ENCODE peak calls at places on chromosomes 13 and 19, in six cellular contexts. J is esophagus squamous epithelium, N is right cardiac atrium, S is stomach, Q is sigmoid colon, F is K562. E is an unnamed sample. For H3K4me1, the result is how much of the 10 kb centered on the place peaks cover.

GRCh38 chr13:101149735-101150380 is 266.4 kb downstream of the NALCN start:
- DNase-seq in F (no peak), N (no peak), J (no peak), Q (no peak), S (no peak), E (no peak)

GRCh38 chr13:39105110-39105509 is 66.9 kb downstream of the NHLRC3 start:
- DNase-seq in Q (no peak), N (no peak), J (no peak), S (no peak), F (no peak), E (no peak)

GRCh38 chr19:57803594-57804325 is 11.0 kb downstream of the ZNF552 start:
- DNase-seq in S (peak), F (no peak), J (no peak), Q (no peak), N (peak), E (no peak)

GRCh38 chr13:52830946-52831345 is 17.5 kb downstream of the PCDH8 start:
- DNase-seq in Q (no peak), F (no peak), J (no peak), S (no peak), N (no peak), E (no peak)

GRCh38 chr13:99031725-99032298 is 53.9 kb upstream of the DOCK9 start:
- DNase-seq in Q (no peak), F (no peak), S (no peak), J (no peak), N (no peak), E (no peak)

GRCh38 chr19:39407394-39407643 is 672 bp downstream of the ZFP36 start:
- DNase-seq in J (peak), Q (peak), S (no peak), N (peak), F (no peak), E (no peak)

GRCh38 chr13:35927554-35927953 is 203.6 kb downstream of the DCLK1 start:
- DNase-seq in F (no peak), N (no peak), S (no peak), Q (peak), J (no peak), E (no peak)

GRCh38 chr19:15702590-15702930 is 25.3 kb upstream of the OR10H2 start:
- DNase-seq in F (peak), Q (peak), S (peak), N (peak), J (peak), E (no peak)

GRCh38 chr19:47107201-47107952 is 6.2 kb downstream of the ZC3H4 start:
- DNase-seq in F (peak), N (no peak), Q (no peak), S (peak), J (no peak), E (no peak)

GRCh38 chr19:51681286-51681956 is 11.7 kb upstream of the SPACA6 start:
- DNase-seq in J (no peak), F (no peak), S (no peak), N (peak), Q (no peak), E (no peak)

GRCh38 chr19:36169084-36169760 is 17.0 kb upstream of the COX7A1 start:
- DNase-seq in N (no peak), Q (no peak), S (peak), F (no peak), J (no peak), E (no peak)

GRCh38 chr19:23817519-23817918 is 58.8 kb upstream of the ZNF681 start:
- DNase-seq in S (peak), J (no peak), F (peak), N (no peak), Q (no peak), E (no peak)

DNA sequence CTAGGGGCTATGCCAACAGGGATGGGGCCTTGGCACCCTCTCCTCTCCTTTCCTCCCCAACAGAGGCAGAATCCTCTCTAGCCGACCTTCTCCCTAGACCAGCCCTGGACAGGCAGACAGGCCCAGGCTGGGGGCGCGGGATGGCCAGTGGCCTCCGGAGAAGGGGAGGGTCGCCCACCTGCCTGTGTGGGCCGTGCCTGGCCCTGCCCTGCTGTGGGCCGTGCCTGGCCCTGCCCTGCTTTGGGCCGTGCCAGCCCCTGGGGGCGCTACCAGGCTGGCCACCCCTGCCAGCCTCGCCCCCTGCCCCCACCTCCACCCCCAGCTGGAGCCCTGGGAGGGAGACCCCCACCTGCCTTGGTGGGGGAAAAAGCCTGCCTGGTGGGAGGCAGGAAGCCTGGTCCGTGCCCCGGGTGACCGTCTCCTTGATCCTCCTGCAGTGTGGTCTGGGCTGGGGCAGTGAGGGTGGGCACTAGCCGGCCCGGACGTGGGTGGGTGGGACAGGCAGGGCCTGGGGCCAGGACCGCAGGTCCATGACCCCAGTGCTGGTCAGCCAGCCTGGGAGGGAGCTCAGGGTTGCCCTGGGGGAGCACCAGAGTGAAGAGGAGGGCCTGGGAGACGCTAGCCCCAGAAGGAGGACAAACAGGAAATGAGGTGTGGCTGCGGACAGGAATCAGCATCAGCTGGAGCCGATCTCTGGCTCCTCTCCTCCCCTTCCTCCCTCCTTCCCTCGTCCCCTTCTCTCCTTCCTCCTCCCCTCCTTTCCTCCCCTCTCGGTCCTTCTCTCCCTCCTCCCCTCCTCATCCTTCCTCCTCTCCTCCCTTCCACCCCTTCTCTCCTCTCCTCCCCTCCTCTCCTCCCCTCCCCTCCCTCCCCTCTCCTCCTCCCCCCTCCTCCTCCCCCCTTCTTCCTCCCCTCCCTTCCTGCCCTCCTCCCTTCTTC is 5.1 kb upstream of the MKNK2 start:
- DNase-seq in S (no peak), N (peak), Q (peak), F (no peak), J (no peak), E (no peak)
- H3K4me3 ChIP-seq in S (peak), N (no peak), Q (peak), F (peak), J (peak), E (no peak)

GRCh38 chr19:18610245-18610555 is 2.5 kb upstream of the TMEM59L start:
- DNase-seq in F (no peak), J (no peak), Q (no peak), S (no peak), N (no peak), E (no peak)
- H3K4me1 ChIP-seq in F (half or more), J (under half), Q (half or more), S (half or more), N (under half), E (under half)

GRCh38 chr13:42151781-42152180 is 103.3 kb downstream of the DGKH start:
- DNase-seq in J (no peak), F (no peak), Q (no peak), N (no peak), S (no peak), E (no peak)

GRCh38 chr13:42153371-42153770 is 104.9 kb downstream of the DGKH start:
- DNase-seq in F (no peak), Q (no peak), N (no peak), S (no peak), J (no peak), E (no peak)

GRCh38 chr13:42146359-42146758 is 97.9 kb downstream of the DGKH start:
- DNase-seq in F (no peak), N (no peak), Q (no peak), S (no peak), J (no peak), E (no peak)

GRCh38 chr13:42152495-42152894 is 104.0 kb downstream of the DGKH start:
- DNase-seq in S (no peak), N (peak), Q (no peak), F (no peak), J (no peak), E (no peak)

DNA sequence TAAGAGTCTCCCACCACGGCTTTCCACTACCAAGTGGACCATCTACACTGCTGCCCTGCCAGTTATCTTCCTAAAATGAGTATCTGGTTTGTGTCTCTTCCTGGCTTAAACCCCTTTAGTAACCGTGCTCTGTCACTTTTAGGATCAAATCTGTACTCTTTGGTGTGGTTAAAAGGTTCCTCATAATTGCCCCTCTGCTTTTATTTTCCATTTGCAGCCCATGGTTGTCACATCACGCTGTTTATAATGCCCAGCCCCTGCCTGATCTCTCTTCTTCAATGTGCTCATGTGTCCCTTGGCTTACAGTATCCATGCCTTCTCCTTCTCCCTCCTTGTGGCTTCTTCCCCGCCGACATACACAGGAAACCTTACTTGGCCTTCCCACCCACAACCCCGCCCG is 100.1 kb downstream of the DGKH start:
- DNase-seq in S (no peak), N (no peak), Q (no peak), J (no peak), F (no peak), E (no peak)
- H3K4me3 ChIP-seq in S (no peak), N (no peak), Q (no peak), J (no peak), F (no peak), E (no peak)

DNA sequence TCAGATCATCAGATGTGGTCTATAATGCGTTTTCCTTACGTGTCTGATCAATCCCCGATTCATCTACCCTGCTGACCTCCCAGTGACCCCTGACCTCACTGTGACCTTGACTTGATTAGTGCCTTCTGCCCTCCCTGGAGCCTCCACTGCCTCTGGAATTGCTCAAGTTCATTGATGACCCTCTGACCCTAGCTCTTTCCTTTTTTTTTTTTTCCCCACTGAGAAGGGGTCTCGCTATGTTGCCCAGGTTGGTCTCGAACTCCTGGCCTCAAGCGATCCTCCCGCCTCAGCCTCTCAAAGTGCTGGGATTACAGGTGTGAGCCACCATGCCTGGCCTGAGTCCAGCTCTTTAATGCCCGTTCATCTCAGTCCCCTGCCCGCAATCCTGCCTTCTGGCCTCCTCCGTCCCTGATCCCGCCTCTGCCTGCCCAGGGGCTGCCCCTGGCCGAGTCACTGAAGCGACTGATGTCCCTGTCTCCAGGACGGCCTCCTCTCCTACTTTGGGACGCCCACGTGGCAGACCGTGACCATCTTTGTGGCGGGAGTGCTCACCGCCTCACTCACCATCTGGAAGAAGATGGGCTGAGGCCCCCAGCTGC is 4.0 kb upstream of the FTL start:
- DNase-seq in S (no peak), Q (no peak), N (peak), F (no peak), J (no peak), E (no peak)
- H3K4me1 ChIP-seq in S (half or more), Q (under half), N (under half), F (under half), J (under half), E (under half)

GRCh38 chr19:14517446-14517839 is 754 bp downstream of the DNAJB1 start:
- DNase-seq in S (no peak), J (no peak), Q (no peak), N (no peak), F (no peak), E (no peak)
- H3K4me3 ChIP-seq in S (peak), J (peak), Q (peak), N (peak), F (peak), E (peak)

GRCh38 chr13:91360246-91360751 is 12.8 kb downstream of the MIR17HG start:
- DNase-seq in F (no peak), S (no peak), J (no peak), N (no peak), Q (no peak), E (no peak)
- H3K4me1 ChIP-seq in F (under half), S (under half), J (under half), N (under half), Q (under half), E (under half)

DNA sequence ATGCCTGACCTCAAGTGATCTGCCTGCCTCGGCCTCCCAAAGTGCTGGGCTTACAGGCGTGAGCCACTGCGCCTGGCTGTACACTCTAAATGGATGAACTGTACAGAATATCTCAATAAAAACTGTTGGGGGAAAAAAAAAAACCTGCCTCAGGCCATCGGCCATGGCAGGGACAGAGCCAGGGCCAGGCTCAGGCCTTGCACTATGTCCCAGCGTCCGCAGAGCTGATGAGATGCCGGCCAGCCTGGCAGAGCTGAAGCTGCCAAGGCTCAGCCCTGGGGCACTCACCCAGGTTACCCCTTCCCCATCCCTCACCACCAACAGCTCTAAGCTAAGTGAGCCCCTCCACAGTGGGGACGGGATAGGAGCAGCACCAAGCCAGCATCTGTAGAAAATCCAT is 6.1 kb downstream of the PPP6R1 start:
- DNase-seq in S (no peak), Q (no peak), F (no peak), J (no peak), N (no peak), E (no peak)
- H3K4me3 ChIP-seq in S (no peak), Q (no peak), F (no peak), J (no peak), N (no peak), E (peak)

GRCh38 chr13:97112451-97113152 is 109.5 kb upstream of the MBNL2 start:
- DNase-seq in S (no peak), N (no peak), F (no peak), Q (no peak), J (no peak), E (no peak)

GRCh38 chr13:97117388-97117910 is 104.7 kb upstream of the MBNL2 start:
- DNase-seq in F (no peak), N (no peak), S (no peak), Q (no peak), J (no peak), E (no peak)

GRCh38 chr13:97116754-97117153 is 105.4 kb upstream of the MBNL2 start:
- DNase-seq in J (no peak), Q (peak), S (no peak), N (no peak), F (no peak), E (no peak)

GRCh38 chr13:97113231-97114001 is 108.7 kb upstream of the MBNL2 start:
- DNase-seq in S (no peak), N (no peak), Q (no peak), J (no peak), F (no peak), E (no peak)

GRCh38 chr13:97114696-97115095 is 107.4 kb upstream of the MBNL2 start:
- DNase-seq in J (no peak), F (no peak), N (no peak), Q (no peak), S (no peak), E (no peak)
- H3K4me1 ChIP-seq in J (under half), F (under half), N (under half), Q (half or more), S (half or more), E (under half)

DNA sequence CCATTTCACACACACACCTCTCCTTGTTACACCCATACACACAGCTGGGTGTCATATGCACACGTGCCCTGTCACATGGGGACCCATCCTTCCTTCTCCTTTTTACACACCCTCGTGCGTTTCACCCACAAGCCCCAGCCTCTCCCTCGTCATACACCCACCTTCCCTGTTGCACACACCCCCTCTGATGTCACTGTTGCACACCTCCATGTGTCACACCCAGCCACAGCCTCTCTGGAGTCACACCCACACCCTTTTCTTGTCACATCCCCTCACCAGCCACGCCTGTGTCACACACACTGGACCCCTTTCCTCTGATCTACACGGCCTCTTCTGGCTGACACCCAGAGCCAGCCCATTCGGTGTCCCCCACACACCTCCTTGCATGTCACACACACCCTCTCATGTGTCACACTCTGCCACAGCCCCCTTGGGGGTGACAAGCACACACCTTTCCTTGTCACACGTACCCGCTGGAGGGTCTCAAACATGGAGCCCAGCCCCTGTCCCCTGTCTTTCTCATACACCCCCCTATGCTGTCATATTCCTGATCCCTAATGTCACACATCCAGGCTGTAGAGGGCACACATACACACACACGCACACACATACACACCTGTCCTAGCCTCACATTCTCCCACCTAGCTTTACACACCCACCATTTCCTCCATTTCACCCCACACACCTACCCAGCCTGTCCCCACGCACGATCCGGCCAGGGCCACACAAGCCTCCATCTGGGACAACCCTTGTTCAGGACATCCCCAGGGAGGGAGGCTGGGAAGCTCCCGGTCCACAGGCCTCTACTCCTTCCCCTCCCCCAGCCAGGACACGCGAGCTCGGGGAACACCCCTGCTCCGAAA is 1.4 kb downstream of the NOVA2 start:
- DNase-seq in Q (no peak), J (no peak), N (no peak), S (no peak), F (peak), E (no peak)
- H3K4me3 ChIP-seq in Q (peak), J (peak), N (peak), S (peak), F (no peak), E (no peak)

GRCh38 chr13:112638919-112639318 is 50.9 kb upstream of the ATP11A start:
- DNase-seq in J (no peak), F (no peak), S (no peak), Q (no peak), N (no peak), E (no peak)
- H3K4me1 ChIP-seq in J (under half), F (under half), S (under half), Q (under half), N (under half), E (under half)